ENCODE peak calls at places on chromosomes 3 and 15, in nine cellular contexts. V is lower lobe of right lung, U is tibial artery, T is ascending aorta, Y is hepatocyte, C is cardiac muscle cell, J is stomach, M is SK-N-SH, I is right cardiac atrium. F is an unnamed sample.
A peak's percentile ranks its signal among the peaks of the same experiment; 100 is the strongest.

GRCh38 chr15:45551691-45552090 is 29.1 kb upstream of the SLC30A4 start:
- DNase-seq in V (no peak), U (no peak), T (no peak), Y (no peak), C (no peak), J (no peak), M (no peak), I (no peak), F (no peak)

GRCh38 chr15:56045068-56045748 is 51.8 kb upstream of the NEDD4 start:
- DNase-seq in V (no peak), U (no peak), T (no peak), Y (no peak), C (no peak), J (no peak), M (no peak), I (no peak), F (no peak)

GRCh38 chr15:82536409-82537350 is 3.6 kb downstream of the RPS17 start:
- DNase-seq in V (no peak), U (no peak), T (no peak), Y (no peak), C (no peak), J (no peak), M (no peak), I (no peak), F (no peak)

GRCh38 chr3:81048058-81048665 is 713.3 kb downstream of the GBE1 start:
- DNase-seq in V (no peak), U (no peak), T (no peak), Y (no peak), C (no peak), J (no peak), M (peak; percentile 23), I (no peak), F (no peak)

GRCh38 chr3:12286927-12287726 is 1.7 kb upstream of the PPARG start:
- DNase-seq in V (peak; percentile 52), U (no peak), T (no peak), Y (peak; percentile 72), C (peak; percentile 9), J (peak; percentile 49), M (peak; percentile 54), I (peak; percentile 80), F (peak; percentile 10)

GRCh38 chr3:74756586-74756985 is 142.1 kb upstream of the CNTN3 start:
- DNase-seq in V (no peak), U (no peak), T (no peak), Y (no peak), C (no peak), J (no peak), M (no peak), I (no peak), F (no peak)

GRCh38 chr3:139448104-139448503 is 28.2 kb downstream of the RBP2 start:
- DNase-seq in V (no peak), U (no peak), T (no peak), Y (no peak), C (no peak), J (no peak), M (no peak), I (no peak), F (no peak)

GRCh38 chr15:70781236-70781635 is 17.9 kb upstream of the UACA start:
- DNase-seq in V (no peak), U (no peak), T (no peak), Y (no peak), C (no peak), J (no peak), M (no peak), I (no peak), F (no peak)

GRCh38 chr3:19945405-19946290 is 1.2 kb upstream of the RAB5A start:
- DNase-seq in V (no peak), U (no peak), T (no peak), Y (peak; percentile 10), C (no peak), J (no peak), M (no peak), I (no peak), F (no peak)

GRCh38 chr15:26081758-26082068 is 218.6 kb upstream of the ATP10A start:
- DNase-seq in V (no peak), U (no peak), T (no peak), Y (no peak), C (no peak), J (no peak), M (peak; percentile 15), I (no peak), F (no peak)

GRCh38 chr15:26087395-26087794 is 224.3 kb upstream of the ATP10A start:
- DNase-seq in V (no peak), U (no peak), T (no peak), Y (no peak), C (no peak), J (no peak), M (no peak), I (no peak), F (no peak)

GRCh38 chr15:26083457-26084350 is 220.6 kb upstream of the ATP10A start:
- DNase-seq in V (no peak), U (no peak), T (no peak), Y (no peak), C (peak; percentile 9), J (no peak), M (no peak), I (no peak), F (no peak)

GRCh38 chr15:26082833-26083174 is 219.7 kb upstream of the ATP10A start:
- DNase-seq in V (no peak), U (no peak), T (no peak), Y (no peak), C (no peak), J (no peak), M (no peak), I (no peak), F (peak; percentile 34)

GRCh38 chr15:26082069-26082832 is 219.1 kb upstream of the ATP10A start:
- DNase-seq in V (peak; percentile 97), U (peak; percentile 97), T (peak; percentile 90), Y (peak; percentile 98), C (peak; percentile 96), J (peak; percentile 96), M (peak; percentile 90), I (peak; percentile 98), F (peak; percentile 97)
- H3K9me3 ChIP-seq in V (no peaks in the 10 kb centered on the region), U (no peaks in the 10 kb centered on the region), T (no peaks in the 10 kb centered on the region), Y (no peaks in the 10 kb centered on the region), C (no peaks in the 10 kb centered on the region), J (no peaks in the 10 kb centered on the region), M (no peaks in the 10 kb centered on the region), I (no peaks in the 10 kb centered on the region), F (no peaks in the 10 kb centered on the region)

GRCh38 chr3:16687206-16687605 is 82.0 kb upstream of the DAZL start:
- DNase-seq in V (no peak), U (no peak), T (no peak), Y (no peak), C (no peak), J (no peak), M (no peak), I (no peak), F (no peak)
- H3K9me3 ChIP-seq in V (no peaks in the 10 kb centered on the region), U (no peaks in the 10 kb centered on the region), T (no peaks in the 10 kb centered on the region), Y (no peaks in the 10 kb centered on the region), C (no peaks in the 10 kb centered on the region), J (no peaks in the 10 kb centered on the region), M (no peaks in the 10 kb centered on the region), I (no peaks in the 10 kb centered on the region), F (no peaks in the 10 kb centered on the region)

GRCh38 chr15:25332306-25332705 is 106.5 kb downstream of the UBE3A start:
- DNase-seq in V (no peak), U (no peak), T (no peak), Y (no peak), C (no peak), J (no peak), M (no peak), I (no peak), F (no peak)

GRCh38 chr15:25331404-25331803 is 107.4 kb downstream of the UBE3A start:
- DNase-seq in V (no peak), U (no peak), T (no peak), Y (no peak), C (no peak), J (no peak), M (no peak), I (no peak), F (no peak)

GRCh38 chr15:25331860-25332259 is 107.0 kb downstream of the UBE3A start:
- DNase-seq in V (no peak), U (no peak), T (no peak), Y (no peak), C (no peak), J (no peak), M (no peak), I (no peak), F (no peak)

GRCh38 chr15:25335279-25335678 is 103.5 kb downstream of the UBE3A start:
- DNase-seq in V (no peak), U (no peak), T (no peak), Y (no peak), C (no peak), J (no peak), M (no peak), I (no peak), F (no peak)

GRCh38 chr15:25333049-25333448 is 105.8 kb downstream of the UBE3A start:
- DNase-seq in V (no peak), U (no peak), T (no peak), Y (no peak), C (no peak), J (no peak), M (no peak), I (no peak), F (no peak)
- H3K9me3 ChIP-seq in V (no peaks in the 10 kb centered on the region), U (no peaks in the 10 kb centered on the region), T (no peaks in the 10 kb centered on the region), Y (no peaks in the 10 kb centered on the region), C (no peaks in the 10 kb centered on the region), J (no peaks in the 10 kb centered on the region), M (no peaks in the 10 kb centered on the region), I (no peaks in the 10 kb centered on the region), F (no peaks in the 10 kb centered on the region)

GRCh38 chr15:29978411-29979382 is 104.1 kb upstream of the GOLGA8J start:
- DNase-seq in V (no peak), U (no peak), T (no peak), Y (no peak), C (no peak), J (no peak), M (no peak), I (no peak), F (no peak)
- H3K9me3 ChIP-seq in V (no peaks in the 10 kb centered on the region), U (no peaks in the 10 kb centered on the region), T (no peaks in the 10 kb centered on the region), Y (no peaks in the 10 kb centered on the region), C (no peaks in the 10 kb centered on the region), J (no peaks in the 10 kb centered on the region), M (no peaks in the 10 kb centered on the region), I (no peaks in the 10 kb centered on the region), F (no peaks in the 10 kb centered on the region)

DNA sequence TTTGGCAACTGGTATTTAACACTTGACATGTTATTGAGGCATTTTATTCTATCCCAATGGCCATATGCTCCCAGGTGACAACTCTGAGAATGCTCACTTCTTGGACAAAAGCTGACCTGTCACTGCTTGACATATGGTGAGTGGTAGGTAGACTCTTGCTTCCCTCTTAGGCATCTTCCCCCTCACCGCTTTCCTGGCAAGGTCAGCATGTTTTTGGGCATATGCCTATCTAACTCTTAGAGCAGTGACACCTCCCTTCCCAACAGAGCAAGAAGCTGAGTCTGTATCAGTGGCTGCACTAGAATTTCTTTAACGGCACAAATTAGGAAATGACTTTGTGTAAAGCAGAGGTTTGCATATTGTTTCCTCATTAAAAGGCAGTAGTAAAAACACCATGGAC is 300.7 kb downstream of the OXSM start:
- DNase-seq in V (no peak), U (no peak), T (no peak), Y (no peak), C (no peak), J (no peak), M (no peak), I (no peak), F (no peak)
- H3K9me3 ChIP-seq in V (peaks cover 7% of the 10 kb centered on the region), U (no peaks in the 10 kb centered on the region), T (no peaks in the 10 kb centered on the region), Y (no peaks in the 10 kb centered on the region), C (no peaks in the 10 kb centered on the region), J (peaks cover 27% of the 10 kb centered on the region), M (no peaks in the 10 kb centered on the region), I (no peaks in the 10 kb centered on the region), F (no peaks in the 10 kb centered on the region)

GRCh38 chr15:25057574-25057973 is 102.8 kb downstream of the SNRPN start:
- DNase-seq in V (peak; percentile 5), U (no peak), T (no peak), Y (no peak), C (no peak), J (peak; percentile 9), M (no peak), I (no peak), F (no peak)
- H3K9me3 ChIP-seq in V (peaks cover 100% of the 10 kb centered on the region), U (peaks cover 100% of the 10 kb centered on the region), T (peaks cover 100% of the 10 kb centered on the region), Y (peaks cover 57% of the 10 kb centered on the region), C (peaks cover 17% of the 10 kb centered on the region), J (peaks cover 100% of the 10 kb centered on the region), M (no peaks in the 10 kb centered on the region), I (peaks cover 95% of the 10 kb centered on the region), F (peaks cover 43% of the 10 kb centered on the region)